ENCODE peak calls at places on chromosomes 11 and 22, in ten cellular contexts. P is activated CD8-positive, alpha-beta memory T cell treated with anti-CD3 and anti-CD28 coated beads, Interleukin-2, amount 50 U/mL, for 48 hours; D is Peyer's patch; Q is HL-60; I is amygdala; M is LoVo; Z is left ventricle myocardium inferior; F is substantia nigra; H is epithelial cell of proximal tubule; L is AG09319. E is an unnamed sample.

GRCh38 chr22:44128961-44129613 is 51.6 kb upstream of the PARVG start:
- DNase-seq in L (no peak), I (no peak), P (no peak), M (no peak), D (no peak), Q (no peak), Z (no peak), F (no peak), H (no peak), E (no peak)

GRCh38 chr11:5891216-5891800 is 1.7 kb upstream of the OR52E5 start:
- DNase-seq in F (no peak), Z (no peak), M (peak), D (no peak), H (no peak), L (no peak), I (no peak), Q (no peak), P (no peak), E (no peak)

GRCh38 chr11:86047275-86047991 is 21.5 kb downstream of the PICALM start:
- DNase-seq in F (no peak), L (peak), H (peak), Z (no peak), P (no peak), Q (peak), M (no peak), I (no peak), D (no peak), E (no peak)

GRCh38 chr11:118907749-118908106 is 18.0 kb downstream of the BCL9L start:
- DNase-seq in I (no peak), D (no peak), H (no peak), Q (no peak), Z (no peak), F (no peak), L (no peak), P (no peak), M (no peak), E (no peak)

GRCh38 chr11:128394436-128395089 is 192.8 kb downstream of the ETS1 start:
- DNase-seq in I (no peak), L (no peak), M (no peak), Z (no peak), F (no peak), Q (no peak), H (no peak), D (no peak), P (no peak), E (no peak)

GRCh38 chr11:114065094-114065493 is 5.6 kb downstream of the ZBTB16 start:
- DNase-seq in P (no peak), M (no peak), D (no peak), L (no peak), H (no peak), Q (no peak), Z (no peak), F (no peak), I (no peak), E (no peak)

GRCh38 chr11:128603752-128604472 is 16.6 kb upstream of the ETS1 start:
- DNase-seq in Z (no peak), F (no peak), Q (no peak), I (no peak), P (no peak), D (no peak), H (no peak), L (no peak), M (no peak), E (no peak)

GRCh38 chr22:48327721-48328120 is 1500.0 kb downstream of the BRD1 start:
- DNase-seq in I (no peak), L (no peak), M (no peak), P (no peak), F (no peak), D (peak), Z (no peak), Q (no peak), H (no peak), E (no peak)

GRCh38 chr11:45704635-45705034 is 39.2 kb upstream of the CHST1 start:
- DNase-seq in F (no peak), L (no peak), I (no peak), P (no peak), Z (no peak), M (no peak), H (no peak), D (no peak), Q (no peak), E (no peak)

GRCh38 chr11:6719588-6719987 is 36.4 kb upstream of the MRPL17 start:
- DNase-seq in H (no peak), Z (no peak), I (no peak), F (no peak), Q (no peak), L (no peak), D (no peak), M (no peak), P (no peak), E (no peak)

GRCh38 chr11:7899418-7899817 is 31.6 kb downstream of the OR10A6 start:
- DNase-seq in L (no peak), F (no peak), P (no peak), Z (no peak), D (no peak), M (no peak), I (no peak), H (no peak), Q (no peak), E (no peak)

GRCh38 chr11:129849447-129850130 is 33.9 kb downstream of the TMEM45B start:
- DNase-seq in Z (no peak), F (no peak), L (no peak), P (no peak), I (no peak), Q (no peak), H (no peak), M (no peak), D (no peak), E (no peak)

GRCh38 chr11:120867531-120867930 is 156.4 kb upstream of the TBCEL start:
- DNase-seq in L (no peak), Q (no peak), F (no peak), Z (no peak), P (no peak), M (no peak), I (no peak), D (no peak), H (no peak), E (no peak)

GRCh38 chr11:73520358-73521061 is 77.4 kb downstream of the FAM168A start:
- DNase-seq in F (no peak), L (no peak), P (no peak), H (no peak), D (no peak), I (no peak), M (no peak), Z (no peak), Q (no peak), E (no peak)

GRCh38 chr11:35404397-35404775 is 15.0 kb downstream of the SLC1A2 start:
- DNase-seq in I (no peak), L (no peak), F (peak), Q (peak), H (no peak), M (no peak), Z (no peak), D (peak), P (no peak), E (no peak)

GRCh38 chr11:47186937-47187681 is 875 bp upstream of the PACSIN3 start:
- DNase-seq in I (no peak), Z (peak), Q (peak), H (no peak), L (no peak), P (peak), F (peak), M (no peak), D (no peak), E (no peak)

GRCh38 chr11:61602775-61603569 is 22.1 kb upstream of the SYT7 start:
- DNase-seq in P (no peak), D (peak), L (peak), H (peak), Q (no peak), I (no peak), Z (peak), F (no peak), M (no peak), E (no peak)

GRCh38 chr22:45246060-45246985 is 5.6 kb upstream of the KIAA0930 start:
- DNase-seq in L (peak), Q (no peak), Z (no peak), P (no peak), M (peak), H (peak), I (no peak), F (no peak), D (peak), E (no peak)

GRCh38 chr22:30305906-30306628 is 16.8 kb upstream of the CASTOR1 start:
- DNase-seq in I (no peak), L (no peak), Q (peak), P (no peak), F (no peak), Z (no peak), M (no peak), H (no peak), D (no peak), E (no peak)

GRCh38 chr11:132042296-132042695 is 671.9 kb downstream of the NTM start:
- DNase-seq in P (no peak), F (peak), H (no peak), M (no peak), D (no peak), I (no peak), Q (no peak), Z (no peak), L (no peak), E (no peak)

GRCh38 chr22:36884314-36885158 is 23.7 kb downstream of the NCF4 start:
- DNase-seq in Z (no peak), I (no peak), P (no peak), Q (no peak), D (no peak), F (no peak), L (no peak), M (no peak), H (no peak), E (no peak)

GRCh38 chr11:69344570-69345145 is 50.7 kb downstream of the MYEOV start:
- DNase-seq in Z (no peak), F (no peak), M (no peak), H (no peak), I (no peak), D (peak), Q (no peak), P (peak), L (no peak), E (peak)

GRCh38 chr22:23220485-23221350 is 40.4 kb downstream of the BCR start:
- DNase-seq in H (no peak), Q (peak), M (no peak), L (peak), P (no peak), I (no peak), Z (peak), F (no peak), D (peak), E (no peak)

GRCh38 chr22:20315337-20316216 is 4.3 kb downstream of the DGCR6L start:
- DNase-seq in D (peak), Q (peak), L (no peak), F (no peak), I (no peak), H (no peak), M (no peak), Z (no peak), P (peak), E (peak)

GRCh38 chr22:32355760-32356159 is 1.9 kb upstream of the RFPL3 start:
- DNase-seq in Q (no peak), H (no peak), I (no peak), Z (no peak), P (no peak), F (no peak), M (peak), L (no peak), D (no peak), E (no peak)

GRCh38 chr11:11810764-11811726 is 30.7 kb upstream of the USP47 start:
- DNase-seq in H (no peak), I (no peak), M (no peak), F (no peak), Z (no peak), Q (no peak), L (no peak), D (no peak), P (no peak), E (no peak)

GRCh38 chr11:35583126-35583525 is 35.1 kb upstream of the FJX1 start:
- DNase-seq in Q (no peak), M (no peak), D (no peak), I (no peak), L (no peak), F (no peak), H (no peak), Z (no peak), P (no peak), E (no peak)